ENCODE peak calls at places on chromosomes 11 and 22, in six cellular contexts. One of them, this sample, is unnamed.
A peak's percentile ranks its signal among the peaks of the same experiment; 100 is the strongest.

GRCh38 chr11:121372028-121372427 is 79.5 kb downstream of the SC5D start:
- DNase-seq in PC-3: no peak
- DNase-seq in K562: no peak
- DNase-seq in HCT116: no peak
- DNase-seq in PC-9: no peak
- DNase-seq in IMR-90: no peak
- DNase-seq in this sample: no peak

GRCh38 chr11:19512621-19513020 is 200.0 kb upstream of the NAV2 start:
- DNase-seq in PC-3: no peak
- DNase-seq in K562: no peak
- DNase-seq in HCT116: no peak
- DNase-seq in PC-9: no peak
- DNase-seq in IMR-90: no peak
- DNase-seq in this sample: no peak

GRCh38 chr11:64148200-64148916 is 17.6 kb downstream of the MACROD1 start:
- DNase-seq in PC-3: peak; percentile 82
- DNase-seq in K562: peak; percentile 78
- DNase-seq in HCT116: peak; percentile 27
- DNase-seq in PC-9: peak; percentile 75
- DNase-seq in IMR-90: peak; percentile 66
- DNase-seq in this sample: peak; percentile 43

GRCh38 chr22:30423296-30423958 is 2.1 kb upstream of the MTFP1 start:
- DNase-seq in PC-3: no peak
- DNase-seq in K562: peak; percentile 56
- DNase-seq in HCT116: no peak
- DNase-seq in PC-9: no peak
- DNase-seq in IMR-90: no peak
- DNase-seq in this sample: peak; percentile 80

GRCh38 chr11:26753738-26754504 is 32.1 kb upstream of the SLC5A12 start:
- DNase-seq in PC-3: peak; percentile 53
- DNase-seq in K562: peak; percentile 8
- DNase-seq in HCT116: peak; percentile 2
- DNase-seq in PC-9: peak; percentile 8
- DNase-seq in IMR-90: peak; percentile 74
- DNase-seq in this sample: peak; percentile 40

GRCh38 chr11:12066799-12067508 is 43.4 kb upstream of the MICAL2 start:
- DNase-seq in PC-3: peak; percentile 50
- DNase-seq in K562: no peak
- DNase-seq in HCT116: no peak
- DNase-seq in PC-9: peak; percentile 41
- DNase-seq in IMR-90: peak; percentile 56
- DNase-seq in this sample: peak; percentile 49

GRCh38 chr11:9826390-9826789 is 162.5 kb downstream of the SWAP70 start:
- DNase-seq in PC-3: no peak
- DNase-seq in K562: no peak
- DNase-seq in HCT116: no peak
- DNase-seq in PC-9: no peak
- DNase-seq in IMR-90: no peak
- DNase-seq in this sample: no peak

GRCh38 chr11:29173660-29174062 is 843.2 kb downstream of the KCNA4 start:
- DNase-seq in PC-3: peak; percentile 73
- DNase-seq in K562: no peak
- DNase-seq in HCT116: peak; percentile 12
- DNase-seq in PC-9: no peak
- DNase-seq in IMR-90: peak; percentile 99
- DNase-seq in this sample: peak; percentile 73

GRCh38 chr22:45007247-45007945 is 2.4 kb downstream of the PHF21B start:
- DNase-seq in PC-3: no peak
- DNase-seq in K562: peak; percentile 67
- DNase-seq in HCT116: no peak
- DNase-seq in PC-9: no peak
- DNase-seq in IMR-90: peak; percentile 27
- DNase-seq in this sample: peak; percentile 19

GRCh38 chr11:15472405-15472799 is 357.7 kb downstream of the INSC start:
- DNase-seq in PC-3: no peak
- DNase-seq in K562: no peak
- DNase-seq in HCT116: no peak
- DNase-seq in PC-9: no peak
- DNase-seq in IMR-90: no peak
- DNase-seq in this sample: no peak

GRCh38 chr22:28333106-28333505 is 346.5 kb downstream of the TTC28 start:
- DNase-seq in PC-3: no peak
- DNase-seq in K562: no peak
- DNase-seq in HCT116: no peak
- DNase-seq in PC-9: no peak
- DNase-seq in IMR-90: no peak
- DNase-seq in this sample: no peak

GRCh38 chr11:109808569-109808968 is 284.6 kb upstream of the ZC3H12C start:
- DNase-seq in PC-3: peak; percentile 36
- DNase-seq in K562: no peak
- DNase-seq in HCT116: no peak
- DNase-seq in PC-9: no peak
- DNase-seq in IMR-90: peak; percentile 51
- DNase-seq in this sample: peak; percentile 9

GRCh38 chr11:1445741-1446445 is 40.7 kb downstream of the MOB2 start:
- DNase-seq in PC-3: peak; percentile 8
- DNase-seq in K562: no peak
- DNase-seq in HCT116: no peak
- DNase-seq in PC-9: no peak
- DNase-seq in IMR-90: no peak
- DNase-seq in this sample: no peak

GRCh38 chr11:27211370-27212127 is 151.5 kb downstream of the CCDC34 start:
- DNase-seq in PC-3: peak; percentile 15
- DNase-seq in K562: peak; percentile 38
- DNase-seq in HCT116: peak; percentile 7
- DNase-seq in PC-9: no peak
- DNase-seq in IMR-90: no peak
- DNase-seq in this sample: no peak

GRCh38 chr11:4068962-4069361 is 25.6 kb upstream of the RRM1 start:
- DNase-seq in PC-3: no peak
- DNase-seq in K562: no peak
- DNase-seq in HCT116: no peak
- DNase-seq in PC-9: no peak
- DNase-seq in IMR-90: no peak
- DNase-seq in this sample: no peak

GRCh38 chr11:45262900-45263299 is 23.2 kb downstream of the SYT13 start:
- DNase-seq in PC-3: no peak
- DNase-seq in K562: no peak
- DNase-seq in HCT116: no peak
- DNase-seq in PC-9: no peak
- DNase-seq in IMR-90: no peak
- DNase-seq in this sample: no peak

GRCh38 chr11:19447150-19447566 is 206.4 kb upstream of the E2F8 start:
- DNase-seq in PC-3: peak; percentile 78
- DNase-seq in K562: no peak
- DNase-seq in HCT116: no peak
- DNase-seq in PC-9: peak; percentile 65
- DNase-seq in IMR-90: peak; percentile 60
- DNase-seq in this sample: peak; percentile 37

GRCh38 chr11:120334894-120335462 is 1.2 kb upstream of the ARHGEF12 start:
- DNase-seq in PC-3: peak; percentile 96
- DNase-seq in K562: peak; percentile 63
- DNase-seq in HCT116: no peak
- DNase-seq in PC-9: peak; percentile 52
- DNase-seq in IMR-90: peak; percentile 94
- DNase-seq in this sample: peak; percentile 66
- H3K27ac ChIP-seq in PC-3: peak overlapping the region; percentile 38
- H3K27ac ChIP-seq in K562: peak overlapping the region; percentile 84
- H3K27ac ChIP-seq in HCT116: peak overlapping the region; percentile 91
- H3K27ac ChIP-seq in PC-9: peak overlapping the region; percentile 50
- H3K27ac ChIP-seq in IMR-90: peak overlapping the region; percentile 42
- H3K27ac ChIP-seq in this sample: no peak overlapping the region

DNA sequence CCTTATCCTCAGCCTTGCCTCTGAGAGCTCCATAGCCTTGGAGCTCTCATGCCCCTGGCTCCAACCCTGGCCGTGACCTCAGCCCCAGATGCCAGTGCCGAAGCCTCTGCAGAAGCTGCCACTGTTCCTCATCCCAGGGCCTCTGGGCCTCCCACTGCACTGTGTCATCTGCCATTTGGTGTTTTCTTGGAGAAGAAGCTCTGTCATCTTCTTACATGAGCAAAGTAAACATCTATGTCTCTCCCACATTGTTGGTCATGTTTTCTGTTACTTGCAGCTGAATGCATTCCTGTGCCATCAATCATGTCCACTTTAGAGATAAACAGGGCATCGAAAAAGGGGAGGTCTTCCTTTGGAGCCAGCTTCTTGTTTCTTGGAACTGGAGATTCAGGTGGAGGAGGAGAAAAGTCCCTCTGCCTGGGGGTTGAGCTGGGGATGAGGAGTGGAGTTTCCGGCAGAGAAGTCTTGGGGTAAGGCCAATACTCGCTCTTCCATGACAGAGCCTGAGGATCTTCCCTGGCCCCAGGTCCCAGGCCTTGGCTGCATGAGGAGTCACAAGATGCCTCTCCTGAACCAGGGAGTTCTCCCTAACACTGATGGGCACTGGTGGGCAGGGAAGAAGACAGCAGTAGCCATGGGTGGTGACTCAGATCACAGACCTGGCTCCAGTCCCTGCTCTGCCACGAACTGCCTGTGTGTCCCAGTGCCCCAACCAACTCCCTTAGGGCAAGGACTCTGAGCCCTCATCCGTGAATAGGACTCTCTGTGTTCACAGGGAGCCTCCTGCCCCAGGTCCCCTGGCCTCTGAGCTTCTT is 45.2 kb upstream of the FTH1 start:
- DNase-seq in PC-3: peak; percentile 94
- DNase-seq in K562: no peak
- DNase-seq in HCT116: no peak
- DNase-seq in PC-9: peak; percentile 77
- DNase-seq in IMR-90: peak; percentile 42
- DNase-seq in this sample: peak; percentile 56
- H3K4me2 ChIP-seq in PC-3: peak overlapping the region; percentile 69
- H3K4me2 ChIP-seq in K562: no peak overlapping the region
- H3K4me2 ChIP-seq in HCT116: peak overlapping the region; percentile 40
- H3K4me2 ChIP-seq in PC-9: peak overlapping the region; percentile 78
- H3K4me2 ChIP-seq in IMR-90: no peak overlapping the region
- H3K4me2 ChIP-seq in this sample: peak overlapping the region; percentile 57

DNA sequence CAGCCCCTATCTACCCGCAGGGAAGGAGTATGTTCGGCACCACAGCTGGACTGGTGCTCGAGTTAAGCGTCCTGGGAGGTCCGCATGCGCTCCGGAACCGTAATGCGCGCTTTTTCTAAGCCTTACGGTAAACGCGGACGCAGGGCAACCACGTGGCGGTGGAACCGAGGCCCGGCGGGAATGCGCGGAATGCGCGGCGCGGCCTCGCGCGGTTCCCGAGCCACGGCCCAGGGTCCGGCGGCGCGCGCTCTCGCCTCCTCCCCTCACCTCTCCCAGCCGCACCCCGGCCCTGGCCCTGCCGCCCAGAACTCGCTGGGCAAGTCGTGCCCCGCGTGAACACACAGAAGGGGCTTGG is 4.5 kb upstream of the CCND1 start:
- DNase-seq in PC-3: peak; percentile 89
- DNase-seq in K562: no peak
- DNase-seq in HCT116: peak; percentile 80
- DNase-seq in PC-9: peak; percentile 94
- DNase-seq in IMR-90: peak; percentile 90
- DNase-seq in this sample: no peak
- H3K27ac ChIP-seq in PC-3: no peak overlapping the region
- H3K27ac ChIP-seq in K562: no peak overlapping the region
- H3K27ac ChIP-seq in HCT116: peak overlapping the region; percentile 96
- H3K27ac ChIP-seq in PC-9: peak overlapping the region; percentile 93
- H3K27ac ChIP-seq in IMR-90: peak overlapping the region; percentile 60
- H3K27ac ChIP-seq in this sample: no peak overlapping the region

DNA sequence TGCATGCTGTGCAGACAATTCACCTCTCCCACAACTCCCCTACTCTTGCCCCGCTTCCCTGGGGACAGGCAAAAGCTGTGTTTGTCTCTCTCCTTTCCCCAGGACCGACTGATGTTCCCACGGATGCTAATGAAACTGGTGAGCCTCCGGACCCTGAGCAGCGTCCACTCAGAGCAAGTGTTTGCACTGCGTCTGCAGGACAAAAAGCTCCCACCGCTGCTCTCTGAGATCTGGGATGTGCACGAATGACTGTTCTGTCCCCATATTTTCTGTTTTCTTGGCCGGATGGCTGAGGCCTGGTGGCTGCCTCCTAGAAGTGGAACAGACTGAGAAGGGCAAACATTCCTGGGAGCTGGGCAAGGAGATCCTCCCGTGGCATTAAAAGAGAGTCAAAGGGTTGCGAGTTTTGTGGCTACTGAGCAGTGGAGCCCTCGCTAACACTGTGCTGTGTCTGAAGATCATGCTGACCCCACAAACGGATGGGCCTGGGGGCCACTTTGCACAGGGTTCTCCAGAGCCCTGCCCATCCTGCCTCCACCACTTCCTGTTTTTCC is 1.4 kb upstream of the MADD start:
- DNase-seq in PC-3: no peak
- DNase-seq in K562: no peak
- DNase-seq in HCT116: no peak
- DNase-seq in PC-9: no peak
- DNase-seq in IMR-90: no peak
- DNase-seq in this sample: no peak
- H3K4me2 ChIP-seq in PC-3: peak overlapping the region; percentile 93
- H3K4me2 ChIP-seq in K562: peak overlapping the region; percentile 96
- H3K4me2 ChIP-seq in HCT116: peak overlapping the region; percentile 83
- H3K4me2 ChIP-seq in PC-9: peak overlapping the region; percentile 96
- H3K4me2 ChIP-seq in IMR-90: peak overlapping the region; percentile 96
- H3K4me2 ChIP-seq in this sample: no peak overlapping the region

This sample was measured in mammary epithelial cell.